ENCODE peak calls at places on chromosomes 16 and 17, in six cellular contexts. S is pancreas, R is T47D, E is NCI-H69, Z is fibroblast of the conjunctiva, Q is AG04450. N is an unnamed sample.

GRCh38 chr16:2028146-2028545 is 1.4 kb downstream of the NHERF2 start:
- DNase-seq in E (no peak), S (no peak), Z (no peak), Q (no peak), R (no peak), N (no peak)

GRCh38 chr16:69566437-69567030 is 768 bp downstream of the NFAT5 start:
- DNase-seq in R (peak), S (peak), Q (no peak), E (peak), Z (peak), N (no peak)

GRCh38 chr16:73031155-73031866 is 16.6 kb downstream of the ZFHX3 start:
- DNase-seq in S (no peak), Q (no peak), Z (no peak), E (peak), R (no peak), N (no peak)

GRCh38 chr16:50599494-50599893 is 51.3 kb downstream of the NKD1 start:
- DNase-seq in Z (no peak), Q (no peak), R (no peak), S (no peak), E (no peak), N (no peak)

GRCh38 chr17:57875109-57876022 is 25.5 kb upstream of the MRPS23 start:
- DNase-seq in S (peak), E (peak), Z (peak), R (peak), Q (peak), N (peak)

GRCh38 chr16:53768593-53768992 is 64.6 kb downstream of the FTO start:
- DNase-seq in R (no peak), S (no peak), Z (peak), E (no peak), Q (peak), N (peak)

GRCh38 chr17:82440377-82440981 is 10.1 kb downstream of the CYBC1 start:
- DNase-seq in R (no peak), E (no peak), S (no peak), Z (no peak), Q (no peak), N (no peak)

GRCh38 chr17:34076743-34077631 is 178.1 kb upstream of the CCL2 start:
- DNase-seq in E (peak), Z (no peak), R (no peak), S (peak), Q (no peak), N (no peak)

GRCh38 chr17:69918164-69918563 is 156.9 kb upstream of the KCNJ16 start:
- DNase-seq in S (no peak), Q (no peak), R (no peak), E (no peak), Z (no peak), N (no peak)

GRCh38 chr16:1150511-1150982 is 2.4 kb upstream of the CACNA1H start:
- DNase-seq in R (no peak), Q (no peak), Z (no peak), E (peak), S (no peak), N (no peak)

N was measured in astrocyte of the cerebellum.